ENCODE peak calls at places on chromosomes 4 and X, in seven cellular contexts. S is HCT116, Q is HepG2, X is MM.1S, Z is endodermal cell, J is fibroblast of lung, E is mesendoderm. P is an unnamed sample.

GRCh38 chr4:39932776-39933402 is 44.8 kb downstream of the PDS5A start:
- DNase-seq in S (no peak), Q (no peak), X (peak; percentile 65), Z (no peak), J (no peak), E (no peak), P (no peak)

GRCh38 chrX:68932611-68933010 is 103.8 kb downstream of the EFNB1 start:
- DNase-seq in S (no peak), Q (no peak), X (no peak), Z (no peak), J (peak; percentile 42), E (no peak), P (no peak)

GRCh38 chrX:13764765-13765164 is 30.2 kb downstream of the OFD1 start:
- DNase-seq in S (no peak), Q (peak; percentile 1), X (no peak), Z (peak; percentile 82), J (peak; percentile 23), E (peak; percentile 58), P (no peak)

GRCh38 chr4:65623509-65623908 is 46.8 kb downstream of the EPHA5 start:
- DNase-seq in S (no peak), Q (no peak), X (no peak), Z (no peak), J (peak; percentile 9), E (no peak), P (no peak)

GRCh38 chr4:89303177-89303576 is 4.4 kb downstream of the GPRIN3 start:
- DNase-seq in S (no peak), Q (no peak), X (peak; percentile 94), Z (no peak), J (no peak), E (no peak), P (peak; percentile 67)

GRCh38 chrX:101744085-101744484 is 84.4 kb upstream of the ARMCX2 start:
- DNase-seq in S (no peak), Q (no peak), X (no peak), Z (no peak), J (no peak), E (no peak), P (no peak)

GRCh38 chrX:69323786-69324720 is 158.8 kb upstream of the PJA1 start:
- DNase-seq in S (no peak), Q (no peak), X (no peak), Z (peak; percentile 51), J (no peak), E (peak; percentile 57), P (no peak)

GRCh38 chrX:134718329-134719317 is 60.4 kb upstream of the PLAC1 start:
- DNase-seq in S (peak; percentile 54), Q (no peak), X (peak; percentile 72), Z (peak; percentile 55), J (peak; percentile 89), E (peak; percentile 95), P (no peak)

GRCh38 chrX:37746268-37746931 is 33.5 kb upstream of the CYBB start:
- DNase-seq in S (no peak), Q (no peak), X (peak; percentile 24), Z (no peak), J (no peak), E (peak; percentile 3), P (no peak)

GRCh38 chr4:70703695-70704332 is 15.5 kb downstream of the UTP3 start:
- DNase-seq in S (no peak), Q (no peak), X (no peak), Z (no peak), J (peak; percentile 72), E (no peak), P (peak; percentile 38)

GRCh38 chr4:163332526-163333405 is at the start of gene NPY1R:
- DNase-seq in S (peak; percentile 34), Q (peak; percentile 24), X (peak; percentile 76), Z (peak; percentile 93), J (peak; percentile 79), E (peak; percentile 91), P (peak; percentile 79)

GRCh38 chr4:38647096-38647819 is 16.7 kb upstream of the KLF3 start:
- DNase-seq in S (no peak), Q (no peak), X (no peak), Z (no peak), J (no peak), E (no peak), P (no peak)

GRCh38 chr4:155738548-155738947 is 20.3 kb upstream of the GUCY1B1 start:
- DNase-seq in S (no peak), Q (no peak), X (no peak), Z (no peak), J (peak; percentile 96), E (no peak), P (no peak)

GRCh38 chr4:177275999-177276398 is 33.7 kb upstream of the NEIL3 start:
- DNase-seq in S (no peak), Q (no peak), X (no peak), Z (no peak), J (no peak), E (no peak), P (no peak)

GRCh38 chr4:126850286-126850685 is 782.5 kb upstream of the INTU start:
- DNase-seq in S (peak; percentile 96), Q (no peak), X (no peak), Z (peak; percentile 48), J (peak; percentile 93), E (peak; percentile 92), P (no peak)

GRCh38 chrX:111511477-111511876 is at the start of gene SERTM2:
- DNase-seq in S (no peak), Q (no peak), X (peak; percentile 19), Z (peak; percentile 79), J (no peak), E (peak; percentile 77), P (no peak)

GRCh38 chrX:50903387-50904027 is 7.0 kb upstream of the BMP15 start:
- DNase-seq in S (peak; percentile 27), Q (peak; percentile 10), X (peak; percentile 11), Z (peak; percentile 69), J (peak; percentile 32), E (peak; percentile 59), P (peak; percentile 30)

GRCh38 chrX:150766351-150767044 is 73.3 kb downstream of the MTMR1 start:
- DNase-seq in S (no peak), Q (no peak), X (no peak), Z (peak; percentile 71), J (no peak), E (peak; percentile 44), P (no peak)

GRCh38 chrX:101430457-101431078 is 22.5 kb downstream of the HNRNPH2 start:
- DNase-seq in S (no peak), Q (no peak), X (no peak), Z (no peak), J (no peak), E (no peak), P (no peak)

GRCh38 chrX:19017271-19017670 is 33.4 kb upstream of the PHKA2 start:
- DNase-seq in S (no peak), Q (peak; percentile 13), X (no peak), Z (peak; percentile 70), J (peak; percentile 39), E (peak; percentile 56), P (peak; percentile 20)

GRCh38 chrX:20066968-20067708 is 49.6 kb downstream of the MAP7D2 start:
- DNase-seq in S (peak; percentile 38), Q (peak; percentile 35), X (peak; percentile 63), Z (no peak), J (peak; percentile 59), E (peak; percentile 55), P (peak; percentile 31)

GRCh38 chr4:153789741-153790651 is 1.1 kb upstream of the SFRP2 start:
- DNase-seq in S (no peak), Q (no peak), X (no peak), Z (peak; percentile 96), J (peak; percentile 26), E (peak; percentile 93), P (no peak)

GRCh38 chr4:153785830-153786721 is 2.8 kb downstream of the SFRP2 start:
- DNase-seq in S (peak; percentile 26), Q (peak; percentile 3), X (peak; percentile 39), Z (peak; percentile 53), J (peak; percentile 55), E (peak; percentile 67), P (no peak)

GRCh38 chr4:153787156-153787555 is 1.7 kb downstream of the SFRP2 start:
- DNase-seq in S (no peak), Q (no peak), X (no peak), Z (no peak), J (no peak), E (no peak), P (no peak)

GRCh38 chr4:153788419-153789276 is at the start of gene SFRP2:
- DNase-seq in S (no peak), Q (no peak), X (no peak), Z (peak; percentile 94), J (no peak), E (peak; percentile 91), P (no peak)

DNA sequence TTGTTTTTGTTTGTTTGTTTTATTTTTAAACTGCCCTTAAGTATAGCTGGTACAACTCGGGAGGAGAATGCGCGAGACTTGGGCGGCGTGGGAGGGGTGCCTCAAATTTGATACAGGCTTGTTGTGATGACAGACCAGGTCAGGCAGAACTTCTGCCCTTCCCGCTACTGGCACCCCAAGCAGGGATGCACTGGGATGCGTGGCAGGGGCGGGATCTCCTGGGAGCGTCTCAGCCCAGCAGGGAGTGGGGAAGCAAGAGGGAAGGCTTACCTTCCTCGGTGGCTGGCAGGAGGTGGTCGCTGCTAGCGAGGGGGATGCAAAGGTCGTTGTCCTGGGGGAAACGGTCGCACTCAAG is 842 bp downstream of the SFRP2 start:
- DNase-seq in S (no peak), Q (no peak), X (no peak), Z (peak; percentile 66), J (no peak), E (peak; percentile 40), P (no peak)
- H3K4me3 ChIP-seq in S (no peak overlapping the region), Q (no peak overlapping the region), X (no peak overlapping the region), Z (peak overlapping the region; percentile 73), J (no peak overlapping the region), E (peak overlapping the region; percentile 74), P (no peak overlapping the region)

GRCh38 chr4:3484057-3484973 is 21.2 kb downstream of the DOK7 start:
- DNase-seq in S (peak; percentile 7), Q (peak; percentile 12), X (no peak), Z (no peak), J (no peak), E (no peak), P (peak; percentile 71)
- H3K27ac ChIP-seq in S (peak overlapping the region; percentile 56), Q (no peak overlapping the region), X (no peak overlapping the region), Z (no peak overlapping the region), J (no peak overlapping the region), E (no peak overlapping the region), P (no peak overlapping the region)

GRCh38 chrX:40100537-40101429 is 3.0 kb upstream of the BCOR start:
- DNase-seq in S (no peak), Q (no peak), X (no peak), Z (peak; percentile 78), J (no peak), E (peak; percentile 30), P (no peak)
- H3K9ac ChIP-seq in S (peak overlapping the region; percentile 80), Q (peak overlapping the region; percentile 39), X (peak overlapping the region; percentile 65), Z (no peak overlapping the region), J (no peak overlapping the region), E (no peak overlapping the region), P (no peak overlapping the region)

DNA sequence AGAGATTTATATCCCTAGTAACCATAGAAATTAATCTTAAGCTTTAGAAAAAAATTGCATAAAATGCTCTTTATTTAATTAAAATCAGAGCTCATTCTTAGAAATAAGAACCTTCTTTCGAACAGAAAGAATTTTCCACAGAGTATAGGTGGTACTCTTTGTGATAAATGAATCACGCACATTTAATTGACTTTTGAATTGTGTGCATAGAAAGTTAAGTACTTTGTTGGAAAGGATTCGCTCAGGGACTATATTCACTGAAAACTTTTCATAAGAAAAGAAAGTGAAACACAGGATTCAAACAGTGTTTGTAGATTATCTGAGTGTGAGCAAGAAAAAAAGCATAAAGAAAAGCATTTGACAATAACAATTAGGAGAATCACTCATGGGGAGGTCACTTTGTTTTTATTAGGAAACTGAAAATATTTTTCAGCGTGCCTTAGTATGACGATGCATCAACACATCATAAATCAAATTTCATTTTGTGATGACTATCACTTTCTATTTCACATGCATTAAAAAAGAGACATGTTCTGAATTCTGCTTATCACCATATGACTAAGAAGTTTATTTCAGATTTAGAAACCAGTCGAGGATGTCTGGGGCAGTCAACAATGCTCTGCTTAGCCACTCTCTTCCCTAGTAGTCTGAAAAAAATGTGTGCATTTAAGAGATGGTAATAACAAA is 49.5 kb downstream of the STX18 start:
- DNase-seq in S (no peak), Q (no peak), X (peak; percentile 54), Z (no peak), J (peak; percentile 66), E (no peak), P (no peak)
- H3K4me3 ChIP-seq in S (no peak overlapping the region), Q (no peak overlapping the region), X (peak overlapping the region; percentile 56), Z (no peak overlapping the region), J (peak overlapping the region; percentile 67), E (no peak overlapping the region), P (no peak overlapping the region)